ENCODE peak calls at places on chromosomes 2 and 18, in four cellular contexts. G is HepG2, Z is K562, J is GM12878. F is an unnamed sample.

GRCh38 chr18:34033968-34034367 is 190.7 kb downstream of the NOL4 start:
- DNase-seq in G (no peak), J (peak), Z (no peak), F (no peak)

GRCh38 chr2:62913311-62913710 is 137.3 kb upstream of the OTX1 start:
- DNase-seq in J (no peak), Z (no peak), G (no peak), F (no peak)

GRCh38 chr2:167764772-167765341 is 482.5 kb downstream of the STK39 start:
- DNase-seq in Z (no peak), G (no peak), J (no peak), F (no peak)

GRCh38 chr18:75276813-75277628 is 66.4 kb downstream of the TSHZ1 start:
- DNase-seq in J (no peak), G (no peak), Z (no peak), F (no peak)

GRCh38 chr2:206457188-206457634 is 13.9 kb downstream of the ADAM23 start:
- DNase-seq in J (peak), G (no peak), Z (no peak), F (no peak)

GRCh38 chr2:189082576-189082975 is 97.0 kb downstream of the COL5A2 start:
- DNase-seq in Z (no peak), G (no peak), J (no peak), F (no peak)

GRCh38 chr18:55886886-55887285 is 298.9 kb upstream of the TCF4 start:
- DNase-seq in J (no peak), G (no peak), Z (no peak), F (no peak)

GRCh38 chr2:39421354-39421753 is 15.7 kb downstream of the MAP4K3 start:
- DNase-seq in G (no peak), J (no peak), Z (no peak), F (no peak)

GRCh38 chr2:230319211-230319862 is 7.7 kb upstream of the SP140L start:
- DNase-seq in Z (no peak), G (no peak), J (peak), F (no peak)

GRCh38 chr2:128388414-128389032 is 69.9 kb upstream of the HS6ST1 start:
- DNase-seq in Z (no peak), G (no peak), J (no peak), F (no peak)

GRCh38 chr2:218024871-218025270 is 22.1 kb upstream of the TNS1 start:
- DNase-seq in J (no peak), Z (no peak), G (no peak), F (no peak)

GRCh38 chr2:202113571-202114142 is 40.6 kb downstream of the KIAA2012 start:
- DNase-seq in J (no peak), G (peak), Z (no peak), F (no peak)

GRCh38 chr2:48715042-48715899 is 40.3 kb downstream of the LHCGR start:
- DNase-seq in G (no peak), J (no peak), Z (no peak), F (peak)

GRCh38 chr2:107278672-107279071 is 392.7 kb upstream of the ST6GAL2 start:
- DNase-seq in J (no peak), G (no peak), Z (no peak), F (no peak)

GRCh38 chr2:45859682-45860081 is 208.2 kb downstream of the PRKCE start:
- DNase-seq in J (no peak), Z (no peak), G (no peak), F (no peak)

GRCh38 chr2:45857206-45857605 is 205.7 kb downstream of the PRKCE start:
- DNase-seq in J (no peak), Z (no peak), G (no peak), F (no peak)

GRCh38 chr2:45857848-45858520 is 206.5 kb downstream of the PRKCE start:
- DNase-seq in G (no peak), J (no peak), Z (no peak), F (no peak)

GRCh38 chr2:45862843-45863242 is 211.4 kb downstream of the PRKCE start:
- DNase-seq in Z (no peak), G (no peak), J (no peak), F (no peak)

GRCh38 chr2:45860136-45861106 is 208.9 kb downstream of the PRKCE start:
- DNase-seq in Z (no peak), J (no peak), G (peak), F (no peak)
- TF ChIP-seq CHD4 in Z (no peak), J (no peak), G (no peak), F (no peak)

GRCh38 chr2:142463047-142463446 is 332.2 kb upstream of the LRP1B start:
- DNase-seq in G (no peak), J (no peak), Z (no peak), F (no peak)

DNA sequence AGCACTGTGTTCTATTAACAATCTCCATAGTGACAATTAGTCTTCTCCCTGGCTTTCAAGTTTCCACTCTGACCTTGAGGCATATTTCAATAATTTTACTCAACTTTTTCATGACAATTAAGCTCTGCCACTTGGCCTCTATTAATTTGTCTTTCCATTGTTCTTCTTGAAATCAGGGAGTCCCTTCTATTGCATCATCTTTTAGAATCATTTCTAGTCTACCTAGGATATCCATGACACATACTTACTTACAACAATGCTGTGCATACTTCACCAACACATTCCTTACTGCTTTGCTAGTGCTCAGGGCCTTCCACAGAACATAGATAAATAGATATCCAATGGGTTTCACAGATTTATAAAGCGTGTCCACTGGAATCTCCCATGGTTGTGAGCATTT is 331.5 kb upstream of the LRP1B start:
- DNase-seq in G (no peak), J (no peak), Z (no peak), F (no peak)
- TF ChIP-seq CHD4 in G (no peak), J (no peak), Z (no peak), F (no peak)

GRCh38 chr18:77110936-77111335 is 21.6 kb downstream of the MBP start:
- DNase-seq in J (no peak), Z (no peak), G (no peak), F (no peak)
- TF ChIP-seq CHD4 in J (no peak), Z (no peak), G (no peak), F (no peak)

GRCh38 chr2:1581965-1582625 is 162.2 kb downstream of the PXDN start:
- DNase-seq in Z (no peak), G (no peak), J (no peak), F (no peak)
- TF ChIP-seq CHD4 in Z (no peak), G (no peak), J (no peak), F (no peak)

GRCh38 chr2:108835038-108835437 is 48.5 kb downstream of the CCDC138 start:
- DNase-seq in G (no peak), J (no peak), Z (no peak), F (no peak)
- TF ChIP-seq CHD4 in G (no peak), J (no peak), Z (no peak), F (no peak)

F was measured in A549.